ENCODE peak calls at places on chromosomes 5 and 9, in eight cellular contexts. K, M, C, W, F, O, Q and T are unnamed samples.

GRCh38 chr5:57262533-57262932 is 88.7 kb downstream of the GPBP1 start:
- ATAC-seq in F (no peak), K (no peak), Q (peak), M (no peak), C (no peak), O (no peak), W (no peak), T (no peak)

GRCh38 chr9:70161414-70161732 is 97.4 kb upstream of the SMC5 start:
- ATAC-seq in K (peak), C (no peak), Q (no peak), O (peak), F (no peak), W (no peak), M (no peak), T (no peak)

GRCh38 chr5:3594514-3595101 is 1.0 kb upstream of the IRX1 start:
- ATAC-seq in Q (no peak), C (peak), K (peak), O (peak), M (no peak), W (no peak), F (no peak), T (no peak)

GRCh38 chr9:114172981-114173833 is 17.9 kb downstream of the COL27A1 start:
- ATAC-seq in O (peak), M (no peak), C (peak), W (no peak), F (no peak), K (peak), Q (no peak), T (no peak)

GRCh38 chr9:114363424-114363823 is 24.4 kb downstream of the AKNA start:
- ATAC-seq in O (no peak), F (no peak), M (no peak), Q (peak), C (no peak), W (peak), K (no peak), T (no peak)

GRCh38 chr5:123785160-123786001 is 273.4 kb downstream of the CSNK1G3 start:
- ATAC-seq in W (no peak), Q (no peak), F (no peak), K (no peak), O (peak), M (no peak), C (no peak), T (no peak)

GRCh38 chr9:89623925-89624420 is 19.2 kb downstream of the GADD45G start:
- ATAC-seq in M (no peak), C (peak), O (peak), K (peak), W (no peak), Q (no peak), F (peak), T (peak)

GRCh38 chr5:109849478-109850088 is 159.9 kb downstream of the MAN2A1 start:
- ATAC-seq in W (peak), F (no peak), K (no peak), O (no peak), C (no peak), M (no peak), Q (no peak), T (no peak)

GRCh38 chr9:96660693-96661248 is 5.7 kb upstream of the PRXL2C start:
- ATAC-seq in O (no peak), W (no peak), K (no peak), C (no peak), Q (no peak), M (no peak), F (peak), T (peak)

GRCh38 chr5:140840978-140841962 is at the start of gene PCDHA8:
- ATAC-seq in W (no peak), O (no peak), Q (no peak), K (no peak), C (no peak), F (no peak), M (peak), T (no peak)

GRCh38 chr9:132412089-132412488 is 2.1 kb downstream of the CFAP77 start:
- ATAC-seq in K (no peak), M (peak), C (no peak), Q (peak), F (no peak), W (no peak), O (no peak), T (no peak)

GRCh38 chr5:3893975-3894374 is 298.3 kb downstream of the IRX1 start:
- ATAC-seq in F (no peak), C (no peak), M (no peak), O (no peak), Q (no peak), K (peak), W (no peak), T (no peak)

GRCh38 chr5:75277463-75277862 is 40.8 kb upstream of the ANKRD31 start:
- ATAC-seq in F (no peak), C (no peak), W (no peak), Q (no peak), M (no peak), O (no peak), K (no peak), T (no peak)

GRCh38 chr5:80230269-80230992 is 25.4 kb downstream of the SERINC5 start:
- ATAC-seq in C (no peak), K (peak), M (peak), F (no peak), Q (no peak), W (no peak), O (peak), T (no peak)

GRCh38 chr5:115640274-115640673 is 14.4 kb upstream of the TMED7 start:
- ATAC-seq in W (no peak), Q (no peak), K (no peak), M (no peak), O (no peak), C (no peak), F (no peak), T (no peak)

GRCh38 chr5:173689713-173690360 is 73.4 kb upstream of the BOD1 start:
- ATAC-seq in O (peak), M (no peak), K (peak), Q (no peak), W (no peak), F (peak), C (peak), T (peak)

GRCh38 chr9:94882953-94883641 is 156.6 kb downstream of the AOPEP start:
- ATAC-seq in C (no peak), F (no peak), M (no peak), O (no peak), Q (no peak), K (no peak), W (no peak), T (no peak)

GRCh38 chr5:75862872-75863271 is 145.6 kb upstream of the POC5 start:
- ATAC-seq in Q (no peak), K (no peak), O (no peak), F (no peak), C (no peak), W (no peak), M (no peak), T (no peak)

GRCh38 chr9:70861376-70861775 is 260.0 kb downstream of the TRPM3 start:
- ATAC-seq in K (no peak), Q (no peak), W (no peak), F (no peak), O (no peak), M (no peak), C (no peak), T (no peak)

GRCh38 chr5:75891020-75891419 is 173.8 kb upstream of the POC5 start:
- ATAC-seq in Q (no peak), F (no peak), W (no peak), M (no peak), K (no peak), O (no peak), C (no peak), T (no peak)

GRCh38 chr9:88577736-88578485 is 42.9 kb downstream of the NXNL2 start:
- ATAC-seq in K (no peak), Q (no peak), C (no peak), M (no peak), O (no peak), W (no peak), F (no peak), T (no peak)

GRCh38 chr5:123582570-123583293 is 70.8 kb downstream of the CSNK1G3 start:
- ATAC-seq in O (no peak), K (no peak), M (no peak), F (peak), W (no peak), Q (no peak), C (peak), T (no peak)